ENCODE peak calls at places on chromosome 17, in six cellular contexts. One of them, this sample, is unnamed.

GRCh38 chr17:48582750-48583069 is 4.6 kb upstream of the HOXB4 start:
- DNase-seq in mucosa of gallbladder: no peak
- DNase-seq in GM12891: no peak
- DNase-seq in stomach: no peak
- DNase-seq in osteoblast: no peak
- DNase-seq in AG10803: no peak
- DNase-seq in this sample: no peak

GRCh38 chr17:79612468-79613194 is 1.8 kb upstream of the RBFOX3 start:
- DNase-seq in mucosa of gallbladder: no peak
- DNase-seq in GM12891: peak
- DNase-seq in stomach: peak
- DNase-seq in osteoblast: peak
- DNase-seq in AG10803: peak
- DNase-seq in this sample: peak

GRCh38 chr17:72351365-72351764 is 230.5 kb downstream of the SOX9 start:
- DNase-seq in mucosa of gallbladder: no peak
- DNase-seq in GM12891: no peak
- DNase-seq in stomach: no peak
- DNase-seq in osteoblast: no peak
- DNase-seq in AG10803: no peak
- DNase-seq in this sample: no peak

GRCh38 chr17:59890720-59891119 is 2.0 kb downstream of the TUBD1 start:
- DNase-seq in mucosa of gallbladder: no peak
- DNase-seq in GM12891: no peak
- DNase-seq in stomach: no peak
- DNase-seq in osteoblast: peak
- DNase-seq in AG10803: peak
- DNase-seq in this sample: no peak

GRCh38 chr17:7885357-7886226 is 3.0 kb upstream of the CHD3 start:
- DNase-seq in mucosa of gallbladder: peak
- DNase-seq in GM12891: peak
- DNase-seq in stomach: peak
- DNase-seq in osteoblast: peak
- DNase-seq in AG10803: no peak
- DNase-seq in this sample: peak

GRCh38 chr17:7836596-7837374 is 2.8 kb downstream of the KDM6B start:
- DNase-seq in mucosa of gallbladder: peak
- DNase-seq in GM12891: no peak
- DNase-seq in stomach: peak
- DNase-seq in osteoblast: peak
- DNase-seq in AG10803: peak
- DNase-seq in this sample: peak

GRCh38 chr17:42279776-42280630 is 3.8 kb upstream of the STAT5B start:
- DNase-seq in mucosa of gallbladder: no peak
- DNase-seq in GM12891: no peak
- DNase-seq in stomach: peak
- DNase-seq in osteoblast: no peak
- DNase-seq in AG10803: no peak
- DNase-seq in this sample: no peak

GRCh38 chr17:32350662-32351418 is 883 bp downstream of the ZNF207 start:
- DNase-seq in mucosa of gallbladder: peak
- DNase-seq in GM12891: no peak
- DNase-seq in stomach: peak
- DNase-seq in osteoblast: no peak
- DNase-seq in AG10803: peak
- DNase-seq in this sample: peak

GRCh38 chr17:30091771-30092170 is 24.8 kb upstream of the NSRP1 start:
- DNase-seq in mucosa of gallbladder: no peak
- DNase-seq in GM12891: no peak
- DNase-seq in stomach: no peak
- DNase-seq in osteoblast: peak
- DNase-seq in AG10803: peak
- DNase-seq in this sample: peak

GRCh38 chr17:42026821-42027539 is 7.1 kb downstream of the NKIRAS2 start:
- DNase-seq in mucosa of gallbladder: no peak
- DNase-seq in GM12891: no peak
- DNase-seq in stomach: no peak
- DNase-seq in osteoblast: peak
- DNase-seq in AG10803: no peak
- DNase-seq in this sample: no peak

GRCh38 chr17:4125552-4125951 is 17.3 kb downstream of the ZZEF1 start:
- DNase-seq in mucosa of gallbladder: no peak
- DNase-seq in GM12891: no peak
- DNase-seq in stomach: no peak
- DNase-seq in osteoblast: no peak
- DNase-seq in AG10803: no peak
- DNase-seq in this sample: no peak

GRCh38 chr17:58702045-58702476 is 9.7 kb downstream of the RAD51C start:
- DNase-seq in mucosa of gallbladder: no peak
- DNase-seq in GM12891: no peak
- DNase-seq in stomach: no peak
- DNase-seq in osteoblast: no peak
- DNase-seq in AG10803: no peak
- DNase-seq in this sample: no peak

GRCh38 chr17:957856-958421 is 21.6 kb downstream of the NXN start:
- DNase-seq in mucosa of gallbladder: no peak
- DNase-seq in GM12891: no peak
- DNase-seq in stomach: no peak
- DNase-seq in osteoblast: no peak
- DNase-seq in AG10803: no peak
- DNase-seq in this sample: no peak

GRCh38 chr17:69269174-69269998 is 40.8 kb upstream of the ABCA10 start:
- DNase-seq in mucosa of gallbladder: no peak
- DNase-seq in GM12891: no peak
- DNase-seq in stomach: no peak
- DNase-seq in osteoblast: no peak
- DNase-seq in AG10803: peak
- DNase-seq in this sample: no peak

GRCh38 chr17:43020789-43021738 is 1.1 kb downstream of the VAT1 start:
- DNase-seq in mucosa of gallbladder: peak
- DNase-seq in GM12891: no peak
- DNase-seq in stomach: peak
- DNase-seq in osteoblast: peak
- DNase-seq in AG10803: peak
- DNase-seq in this sample: peak

GRCh38 chr17:34579979-34580684 is 750 bp downstream of the TMEM132E start:
- DNase-seq in mucosa of gallbladder: no peak
- DNase-seq in GM12891: peak
- DNase-seq in stomach: no peak
- DNase-seq in osteoblast: peak
- DNase-seq in AG10803: peak
- DNase-seq in this sample: peak

GRCh38 chr17:68033636-68034451 is 1.7 kb upstream of the KPNA2 start:
- DNase-seq in mucosa of gallbladder: no peak
- DNase-seq in GM12891: no peak
- DNase-seq in stomach: no peak
- DNase-seq in osteoblast: no peak
- DNase-seq in AG10803: peak
- DNase-seq in this sample: peak

GRCh38 chr17:75521951-75522727 is 3.4 kb upstream of the LLGL2 start:
- DNase-seq in mucosa of gallbladder: no peak
- DNase-seq in GM12891: no peak
- DNase-seq in stomach: no peak
- DNase-seq in osteoblast: peak
- DNase-seq in AG10803: no peak
- DNase-seq in this sample: no peak

GRCh38 chr17:19867094-19867653 is 562 bp downstream of the ULK2 start:
- DNase-seq in mucosa of gallbladder: peak
- DNase-seq in GM12891: peak
- DNase-seq in stomach: peak
- DNase-seq in osteoblast: peak
- DNase-seq in AG10803: peak
- DNase-seq in this sample: peak

GRCh38 chr17:38967290-38967738 is at the start of gene FBXO47:
- DNase-seq in mucosa of gallbladder: peak
- DNase-seq in GM12891: no peak
- DNase-seq in stomach: peak
- DNase-seq in osteoblast: peak
- DNase-seq in AG10803: peak
- DNase-seq in this sample: no peak

GRCh38 chr17:68035131-68035522 is 408 bp upstream of the KPNA2 start:
- DNase-seq in mucosa of gallbladder: peak
- DNase-seq in GM12891: no peak
- DNase-seq in stomach: peak
- DNase-seq in osteoblast: no peak
- DNase-seq in AG10803: no peak
- DNase-seq in this sample: no peak

GRCh38 chr17:32772453-32773025 is 104.4 kb downstream of the MYO1D start:
- DNase-seq in mucosa of gallbladder: no peak
- DNase-seq in GM12891: peak
- DNase-seq in stomach: no peak
- DNase-seq in osteoblast: no peak
- DNase-seq in AG10803: no peak
- DNase-seq in this sample: no peak

GRCh38 chr17:80775863-80776262 is 215.8 kb upstream of the CHMP6 start:
- DNase-seq in mucosa of gallbladder: no peak
- DNase-seq in GM12891: no peak
- DNase-seq in stomach: no peak
- DNase-seq in osteoblast: no peak
- DNase-seq in AG10803: no peak
- DNase-seq in this sample: no peak

GRCh38 chr17:80504671-80505413 is 28.4 kb upstream of the NPTX1 start:
- DNase-seq in mucosa of gallbladder: no peak
- DNase-seq in GM12891: no peak
- DNase-seq in stomach: no peak
- DNase-seq in osteoblast: peak
- DNase-seq in AG10803: peak
- DNase-seq in this sample: no peak

GRCh38 chr17:15038656-15039055 is 226.5 kb downstream of the PMP22 start:
- DNase-seq in mucosa of gallbladder: no peak
- DNase-seq in GM12891: no peak
- DNase-seq in stomach: no peak
- DNase-seq in osteoblast: no peak
- DNase-seq in AG10803: peak
- DNase-seq in this sample: peak

GRCh38 chr17:36848008-36848902 is 89.0 kb upstream of the LHX1 start:
- DNase-seq in mucosa of gallbladder: no peak
- DNase-seq in GM12891: no peak
- DNase-seq in stomach: no peak
- DNase-seq in osteoblast: no peak
- DNase-seq in AG10803: no peak
- DNase-seq in this sample: no peak

GRCh38 chr17:68351395-68351794 is 60.1 kb downstream of the ARSG start:
- DNase-seq in mucosa of gallbladder: no peak
- DNase-seq in GM12891: no peak
- DNase-seq in stomach: no peak
- DNase-seq in osteoblast: peak
- DNase-seq in AG10803: no peak
- DNase-seq in this sample: no peak

GRCh38 chr17:38921756-38922411 is 3.5 kb upstream of the LASP1NB start:
- DNase-seq in mucosa of gallbladder: no peak
- DNase-seq in GM12891: no peak
- DNase-seq in stomach: peak
- DNase-seq in osteoblast: no peak
- DNase-seq in AG10803: no peak
- DNase-seq in this sample: no peak

GRCh38 chr17:27259356-27259755 is 34.6 kb upstream of the WSB1 start:
- DNase-seq in mucosa of gallbladder: no peak
- DNase-seq in GM12891: no peak
- DNase-seq in stomach: no peak
- DNase-seq in osteoblast: no peak
- DNase-seq in AG10803: no peak
- DNase-seq in this sample: no peak

GRCh38 chr17:80991645-80992076 is at the start of gene CHMP6:
- DNase-seq in mucosa of gallbladder: peak
- DNase-seq in GM12891: peak
- DNase-seq in stomach: peak
- DNase-seq in osteoblast: peak
- DNase-seq in AG10803: peak
- DNase-seq in this sample: peak

GRCh38 chr17:7858487-7858832 is 657 bp downstream of the CYB5D1 start:
- DNase-seq in mucosa of gallbladder: no peak
- DNase-seq in GM12891: no peak
- DNase-seq in stomach: no peak
- DNase-seq in osteoblast: peak
- DNase-seq in AG10803: peak
- DNase-seq in this sample: no peak

GRCh38 chr17:81527591-81528383 is at the start of gene FSCN2:
- DNase-seq in mucosa of gallbladder: no peak
- DNase-seq in GM12891: no peak
- DNase-seq in stomach: peak
- DNase-seq in osteoblast: peak
- DNase-seq in AG10803: no peak
- DNase-seq in this sample: no peak

GRCh38 chr17:40319651-40320550 is 10.9 kb downstream of the RARA start:
- DNase-seq in mucosa of gallbladder: no peak
- DNase-seq in GM12891: no peak
- DNase-seq in stomach: peak
- DNase-seq in osteoblast: peak
- DNase-seq in AG10803: peak
- DNase-seq in this sample: peak

GRCh38 chr17:48488548-48489106 is 42.2 kb downstream of the HOXB1 start:
- DNase-seq in mucosa of gallbladder: peak
- DNase-seq in GM12891: no peak
- DNase-seq in stomach: no peak
- DNase-seq in osteoblast: no peak
- DNase-seq in AG10803: no peak
- DNase-seq in this sample: no peak

GRCh38 chr17:76720211-76720610 is 6.2 kb downstream of the JMJD6 start:
- DNase-seq in mucosa of gallbladder: no peak
- DNase-seq in GM12891: no peak
- DNase-seq in stomach: no peak
- DNase-seq in osteoblast: no peak
- DNase-seq in AG10803: no peak
- DNase-seq in this sample: no peak

GRCh38 chr17:48860034-48860433 is 29.2 kb downstream of the CALCOCO2 start:
- DNase-seq in mucosa of gallbladder: no peak
- DNase-seq in GM12891: no peak
- DNase-seq in stomach: no peak
- DNase-seq in osteoblast: peak
- DNase-seq in AG10803: no peak
- DNase-seq in this sample: no peak

GRCh38 chr17:81650951-81651350 is 5.4 kb downstream of the PDE6G start:
- DNase-seq in mucosa of gallbladder: no peak
- DNase-seq in GM12891: no peak
- DNase-seq in stomach: no peak
- DNase-seq in osteoblast: peak
- DNase-seq in AG10803: no peak
- DNase-seq in this sample: no peak

GRCh38 chr17:60525624-60526514 is at the start of gene APPBP2:
- DNase-seq in mucosa of gallbladder: peak
- DNase-seq in GM12891: peak
- DNase-seq in stomach: peak
- DNase-seq in osteoblast: peak
- DNase-seq in AG10803: peak
- DNase-seq in this sample: peak